ENCODE peak calls at places on chromosomes 4 and X, in eight cellular contexts. One of them, this sample, is unnamed. For H3K36me3, the result is how much of the 10 kb centered on the place peaks cover.

GRCh38 chr4:185592845-185593488 is 57.7 kb upstream of the PDLIM3 start:
- DNase-seq in astrocyte: no peak
- DNase-seq in Peyer's patch: no peak
- DNase-seq in WERI-Rb-1: no peak
- DNase-seq in cardiac muscle cell: peak
- DNase-seq in breast epithelium: no peak
- DNase-seq in body of pancreas: no peak
- DNase-seq in ascending aorta: no peak
- DNase-seq in this sample: no peak

GRCh38 chrX:112643721-112644120 is 36.0 kb downstream of the LHFPL1 start:
- DNase-seq in WERI-Rb-1: no peak
- DNase-seq in breast epithelium: no peak
- DNase-seq in Peyer's patch: no peak
- DNase-seq in ascending aorta: no peak
- DNase-seq in cardiac muscle cell: no peak
- DNase-seq in astrocyte: no peak
- DNase-seq in body of pancreas: no peak
- DNase-seq in this sample: no peak

GRCh38 chrX:94758130-94758529 is 1084.1 kb downstream of the FAM133A start:
- DNase-seq in ascending aorta: no peak
- DNase-seq in body of pancreas: no peak
- DNase-seq in Peyer's patch: no peak
- DNase-seq in astrocyte: no peak
- DNase-seq in WERI-Rb-1: no peak
- DNase-seq in breast epithelium: no peak
- DNase-seq in cardiac muscle cell: no peak
- DNase-seq in this sample: no peak

GRCh38 chr4:23717528-23718248 is 172.2 kb downstream of the PPARGC1A start:
- DNase-seq in body of pancreas: no peak
- DNase-seq in Peyer's patch: no peak
- DNase-seq in WERI-Rb-1: peak
- DNase-seq in astrocyte: peak
- DNase-seq in cardiac muscle cell: peak
- DNase-seq in ascending aorta: no peak
- DNase-seq in breast epithelium: no peak
- DNase-seq in this sample: no peak

GRCh38 chrX:2584216-2584615 is 83.4 kb upstream of the DHRSX start:
- DNase-seq in WERI-Rb-1: no peak
- DNase-seq in breast epithelium: no peak
- DNase-seq in ascending aorta: no peak
- DNase-seq in Peyer's patch: no peak
- DNase-seq in body of pancreas: no peak
- DNase-seq in astrocyte: no peak
- DNase-seq in cardiac muscle cell: no peak
- DNase-seq in this sample: no peak

GRCh38 chr4:24003926-24004325 is 114.1 kb upstream of the PPARGC1A start:
- DNase-seq in Peyer's patch: no peak
- DNase-seq in cardiac muscle cell: no peak
- DNase-seq in breast epithelium: no peak
- DNase-seq in body of pancreas: no peak
- DNase-seq in astrocyte: peak
- DNase-seq in WERI-Rb-1: no peak
- DNase-seq in ascending aorta: no peak
- DNase-seq in this sample: no peak

GRCh38 chr4:104728380-104729122 is 233.9 kb upstream of the CXXC4 start:
- DNase-seq in breast epithelium: no peak
- DNase-seq in WERI-Rb-1: no peak
- DNase-seq in astrocyte: peak
- DNase-seq in body of pancreas: peak
- DNase-seq in Peyer's patch: no peak
- DNase-seq in ascending aorta: no peak
- DNase-seq in cardiac muscle cell: peak
- DNase-seq in this sample: no peak

GRCh38 chrX:20143539-20143938 is 1.9 kb upstream of the EIF1AX start:
- DNase-seq in WERI-Rb-1: no peak
- DNase-seq in Peyer's patch: no peak
- DNase-seq in body of pancreas: no peak
- DNase-seq in breast epithelium: no peak
- DNase-seq in astrocyte: no peak
- DNase-seq in ascending aorta: no peak
- DNase-seq in cardiac muscle cell: no peak
- DNase-seq in this sample: no peak

GRCh38 chr4:140255919-140256318 is 101.9 kb upstream of the MAML3 start:
- DNase-seq in WERI-Rb-1: no peak
- DNase-seq in ascending aorta: no peak
- DNase-seq in Peyer's patch: no peak
- DNase-seq in breast epithelium: no peak
- DNase-seq in cardiac muscle cell: no peak
- DNase-seq in astrocyte: no peak
- DNase-seq in body of pancreas: no peak
- DNase-seq in this sample: no peak

GRCh38 chr4:78477276-78477675 is 74.3 kb upstream of the ANXA3 start:
- DNase-seq in breast epithelium: no peak
- DNase-seq in astrocyte: peak
- DNase-seq in body of pancreas: no peak
- DNase-seq in ascending aorta: no peak
- DNase-seq in Peyer's patch: no peak
- DNase-seq in cardiac muscle cell: peak
- DNase-seq in WERI-Rb-1: no peak
- DNase-seq in this sample: peak

GRCh38 chr4:148735432-148736155 is 293.4 kb upstream of the NR3C2 start:
- DNase-seq in Peyer's patch: no peak
- DNase-seq in cardiac muscle cell: no peak
- DNase-seq in ascending aorta: no peak
- DNase-seq in body of pancreas: no peak
- DNase-seq in astrocyte: no peak
- DNase-seq in WERI-Rb-1: no peak
- DNase-seq in breast epithelium: no peak
- DNase-seq in this sample: no peak

GRCh38 chr4:21827575-21827974 is 121.0 kb downstream of the KCNIP4 start:
- DNase-seq in body of pancreas: no peak
- DNase-seq in ascending aorta: no peak
- DNase-seq in WERI-Rb-1: no peak
- DNase-seq in breast epithelium: no peak
- DNase-seq in astrocyte: peak
- DNase-seq in Peyer's patch: no peak
- DNase-seq in cardiac muscle cell: peak
- DNase-seq in this sample: no peak

GRCh38 chrX:154541896-154542722 is 4.5 kb downstream of the G6PD start:
- DNase-seq in astrocyte: peak
- DNase-seq in breast epithelium: peak
- DNase-seq in cardiac muscle cell: peak
- DNase-seq in WERI-Rb-1: no peak
- DNase-seq in ascending aorta: peak
- DNase-seq in Peyer's patch: peak
- DNase-seq in body of pancreas: peak
- DNase-seq in this sample: peak

GRCh38 chrX:69021095-69021494 is 144.2 kb downstream of the PJA1 start:
- DNase-seq in body of pancreas: no peak
- DNase-seq in cardiac muscle cell: no peak
- DNase-seq in breast epithelium: no peak
- DNase-seq in ascending aorta: no peak
- DNase-seq in WERI-Rb-1: no peak
- DNase-seq in Peyer's patch: no peak
- DNase-seq in astrocyte: no peak
- DNase-seq in this sample: no peak

GRCh38 chrX:56281789-56282188 is 49.6 kb downstream of the KLF8 start:
- DNase-seq in ascending aorta: no peak
- DNase-seq in Peyer's patch: no peak
- DNase-seq in WERI-Rb-1: no peak
- DNase-seq in astrocyte: no peak
- DNase-seq in cardiac muscle cell: peak
- DNase-seq in breast epithelium: no peak
- DNase-seq in body of pancreas: no peak
- DNase-seq in this sample: no peak

GRCh38 chr4:153205757-153206156 is 1.5 kb downstream of the TRIM2 start:
- DNase-seq in WERI-Rb-1: no peak
- DNase-seq in cardiac muscle cell: peak
- DNase-seq in Peyer's patch: peak
- DNase-seq in breast epithelium: no peak
- DNase-seq in ascending aorta: no peak
- DNase-seq in body of pancreas: peak
- DNase-seq in astrocyte: peak
- DNase-seq in this sample: no peak

GRCh38 chrX:3232262-3232950 is 114.0 kb downstream of the MXRA5 start:
- DNase-seq in breast epithelium: no peak
- DNase-seq in cardiac muscle cell: peak
- DNase-seq in ascending aorta: no peak
- DNase-seq in body of pancreas: no peak
- DNase-seq in Peyer's patch: no peak
- DNase-seq in astrocyte: no peak
- DNase-seq in WERI-Rb-1: no peak
- DNase-seq in this sample: no peak

GRCh38 chrX:20477836-20478532 is 211.3 kb upstream of the RPS6KA3 start:
- DNase-seq in WERI-Rb-1: no peak
- DNase-seq in Peyer's patch: peak
- DNase-seq in astrocyte: no peak
- DNase-seq in breast epithelium: no peak
- DNase-seq in body of pancreas: no peak
- DNase-seq in ascending aorta: no peak
- DNase-seq in cardiac muscle cell: no peak
- DNase-seq in this sample: no peak

GRCh38 chrX:55524487-55524886 is 34.8 kb upstream of the USP51 start:
- DNase-seq in astrocyte: no peak
- DNase-seq in Peyer's patch: no peak
- DNase-seq in ascending aorta: no peak
- DNase-seq in cardiac muscle cell: peak
- DNase-seq in WERI-Rb-1: peak
- DNase-seq in body of pancreas: no peak
- DNase-seq in breast epithelium: no peak
- DNase-seq in this sample: no peak

GRCh38 chrX:3244955-3245354 is 101.5 kb downstream of the MXRA5 start:
- DNase-seq in breast epithelium: no peak
- DNase-seq in body of pancreas: no peak
- DNase-seq in astrocyte: no peak
- DNase-seq in ascending aorta: no peak
- DNase-seq in cardiac muscle cell: no peak
- DNase-seq in WERI-Rb-1: no peak
- DNase-seq in Peyer's patch: no peak
- DNase-seq in this sample: no peak

GRCh38 chr4:24174622-24175021 is 284.8 kb upstream of the PPARGC1A start:
- DNase-seq in body of pancreas: no peak
- DNase-seq in astrocyte: peak
- DNase-seq in breast epithelium: no peak
- DNase-seq in ascending aorta: no peak
- DNase-seq in Peyer's patch: no peak
- DNase-seq in cardiac muscle cell: no peak
- DNase-seq in WERI-Rb-1: no peak
- DNase-seq in this sample: no peak

GRCh38 chr4:185145572-185145971 is 2.5 kb downstream of the SLC25A4 start:
- DNase-seq in astrocyte: no peak
- DNase-seq in Peyer's patch: no peak
- DNase-seq in breast epithelium: no peak
- DNase-seq in WERI-Rb-1: no peak
- DNase-seq in ascending aorta: no peak
- DNase-seq in body of pancreas: peak
- DNase-seq in cardiac muscle cell: peak
- DNase-seq in this sample: no peak

GRCh38 chr4:19241845-19242244 is 1009.9 kb upstream of the SLIT2 start:
- DNase-seq in astrocyte: no peak
- DNase-seq in breast epithelium: no peak
- DNase-seq in WERI-Rb-1: no peak
- DNase-seq in cardiac muscle cell: no peak
- DNase-seq in body of pancreas: no peak
- DNase-seq in ascending aorta: no peak
- DNase-seq in Peyer's patch: no peak
- DNase-seq in this sample: no peak

GRCh38 chr4:124710911-124711310 is 1.6 kb downstream of the ANKRD50 start:
- DNase-seq in body of pancreas: peak
- DNase-seq in Peyer's patch: no peak
- DNase-seq in astrocyte: no peak
- DNase-seq in cardiac muscle cell: peak
- DNase-seq in ascending aorta: no peak
- DNase-seq in WERI-Rb-1: no peak
- DNase-seq in breast epithelium: no peak
- DNase-seq in this sample: no peak

GRCh38 chr4:117783716-117784115 is 250.6 kb upstream of the NDST3 start:
- DNase-seq in ascending aorta: no peak
- DNase-seq in cardiac muscle cell: no peak
- DNase-seq in astrocyte: peak
- DNase-seq in body of pancreas: no peak
- DNase-seq in WERI-Rb-1: no peak
- DNase-seq in Peyer's patch: no peak
- DNase-seq in breast epithelium: no peak
- DNase-seq in this sample: no peak

GRCh38 chrX:85930099-85930498 is 117.3 kb downstream of the CHM start:
- DNase-seq in breast epithelium: no peak
- DNase-seq in WERI-Rb-1: no peak
- DNase-seq in Peyer's patch: no peak
- DNase-seq in cardiac muscle cell: no peak
- DNase-seq in astrocyte: no peak
- DNase-seq in body of pancreas: no peak
- DNase-seq in ascending aorta: no peak
- DNase-seq in this sample: no peak
- TF ChIP-seq CTCF in breast epithelium: no peak
- TF ChIP-seq CTCF in WERI-Rb-1: no peak
- TF ChIP-seq CTCF in Peyer's patch: no peak
- TF ChIP-seq CTCF in cardiac muscle cell: no peak
- TF ChIP-seq CTCF in astrocyte: no peak
- TF ChIP-seq CTCF in body of pancreas: no peak
- TF ChIP-seq CTCF in ascending aorta: no peak
- TF ChIP-seq CTCF in this sample: no peak

GRCh38 chr4:150582101-150582565 is at the start of gene MAB21L2:
- DNase-seq in body of pancreas: no peak
- DNase-seq in cardiac muscle cell: no peak
- DNase-seq in Peyer's patch: no peak
- DNase-seq in astrocyte: peak
- DNase-seq in breast epithelium: no peak
- DNase-seq in ascending aorta: no peak
- DNase-seq in WERI-Rb-1: no peak
- DNase-seq in this sample: no peak
- H3K4me3 ChIP-seq in body of pancreas: no peak
- H3K4me3 ChIP-seq in cardiac muscle cell: peak
- H3K4me3 ChIP-seq in Peyer's patch: peak
- H3K4me3 ChIP-seq in astrocyte: peak
- H3K4me3 ChIP-seq in breast epithelium: peak
- H3K4me3 ChIP-seq in ascending aorta: peak
- H3K4me3 ChIP-seq in WERI-Rb-1: no peak
- H3K4me3 ChIP-seq in this sample: peak

DNA sequence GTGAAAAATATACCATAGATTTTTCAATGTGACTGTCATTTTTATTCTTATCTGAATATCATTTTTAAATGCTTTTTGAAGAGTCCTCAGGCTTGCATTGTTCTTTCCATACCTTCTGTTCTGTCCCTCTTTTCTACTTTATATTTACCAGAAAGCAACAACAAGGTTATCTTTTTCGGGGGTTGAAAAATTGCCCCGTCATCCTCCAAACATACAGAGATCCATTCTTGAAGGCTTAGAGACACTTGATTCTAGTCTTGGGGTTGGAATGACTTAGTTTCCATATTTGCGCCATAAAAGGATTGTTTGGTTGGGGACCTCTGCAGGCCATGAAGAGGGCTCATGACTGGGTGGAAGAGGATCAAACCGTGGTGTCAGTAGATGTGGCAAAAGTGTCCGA is 63.5 kb downstream of the FAM114A1 start:
- DNase-seq in ascending aorta: no peak
- DNase-seq in WERI-Rb-1: no peak
- DNase-seq in Peyer's patch: no peak
- DNase-seq in cardiac muscle cell: no peak
- DNase-seq in body of pancreas: no peak
- DNase-seq in astrocyte: no peak
- DNase-seq in breast epithelium: no peak
- DNase-seq in this sample: no peak
- H3K36me3 ChIP-seq in ascending aorta: half or more
- H3K36me3 ChIP-seq in WERI-Rb-1: under half
- H3K36me3 ChIP-seq in Peyer's patch: under half
- H3K36me3 ChIP-seq in cardiac muscle cell: under half
- H3K36me3 ChIP-seq in body of pancreas: under half
- H3K36me3 ChIP-seq in astrocyte: half or more
- H3K36me3 ChIP-seq in breast epithelium: under half
- H3K36me3 ChIP-seq in this sample: under half

GRCh38 chrX:48648299-48648698 is 35.3 kb upstream of the WAS start:
- DNase-seq in astrocyte: peak
- DNase-seq in ascending aorta: no peak
- DNase-seq in breast epithelium: no peak
- DNase-seq in cardiac muscle cell: peak
- DNase-seq in Peyer's patch: peak
- DNase-seq in WERI-Rb-1: peak
- DNase-seq in body of pancreas: peak
- DNase-seq in this sample: peak
- TF ChIP-seq CTCF in astrocyte: peak
- TF ChIP-seq CTCF in ascending aorta: no peak
- TF ChIP-seq CTCF in breast epithelium: no peak
- TF ChIP-seq CTCF in cardiac muscle cell: peak
- TF ChIP-seq CTCF in Peyer's patch: peak
- TF ChIP-seq CTCF in WERI-Rb-1: no peak
- TF ChIP-seq CTCF in body of pancreas: peak
- TF ChIP-seq CTCF in this sample: peak